ENCODE peak calls at places on chromosome 1, in six cellular contexts. N is hippocampal formation, V is ELF-1, L is keratinocyte, Y is choroid plexus epithelial cell, I is type B pancreatic cell. T is an unnamed sample.

GRCh38 chr1:162908780-162909179 is 47.8 kb upstream of the CCDC190 start:
- DNase-seq in N (no peak), V (no peak), L (peak), Y (peak), I (no peak), T (no peak)

GRCh38 chr1:72355899-72356298 is 73.6 kb upstream of the NEGR1 start:
- DNase-seq in N (no peak), V (no peak), L (no peak), Y (no peak), I (no peak), T (no peak)

GRCh38 chr1:93877529-93877928 is 1.5 kb downstream of the DNTTIP2 start:
- DNase-seq in N (no peak), V (no peak), L (no peak), Y (no peak), I (no peak), T (no peak)

GRCh38 chr1:192966073-192966472 is 93.1 kb downstream of the UCHL5 start:
- DNase-seq in N (no peak), V (no peak), L (no peak), Y (no peak), I (no peak), T (no peak)

GRCh38 chr1:33454646-33455282 is 17.7 kb upstream of the ZSCAN20 start:
- DNase-seq in N (no peak), V (no peak), L (no peak), Y (peak), I (no peak), T (no peak)

GRCh38 chr1:13892671-13893325 is 192.8 kb downstream of the PRDM2 start:
- DNase-seq in N (no peak), V (peak), L (no peak), Y (no peak), I (peak), T (no peak)

GRCh38 chr1:21799730-21800129 is 12.3 kb upstream of the LDLRAD2 start:
- DNase-seq in N (no peak), V (no peak), L (no peak), Y (no peak), I (no peak), T (no peak)

GRCh38 chr1:93629101-93630059 is 52.3 kb downstream of the BCAR3 start:
- DNase-seq in N (no peak), V (no peak), L (no peak), Y (peak), I (no peak), T (no peak)

GRCh38 chr1:75136921-75137641 is 2.9 kb downstream of the LHX8 start:
- DNase-seq in N (no peak), V (peak), L (no peak), Y (no peak), I (no peak), T (no peak)

GRCh38 chr1:71587961-71588360 is 507.1 kb upstream of the ZRANB2 start:
- DNase-seq in N (no peak), V (no peak), L (no peak), Y (no peak), I (no peak), T (no peak)

GRCh38 chr1:219489636-219490035 is 123.3 kb downstream of the ZC3H11B start:
- DNase-seq in N (no peak), V (no peak), L (no peak), Y (no peak), I (no peak), T (no peak)

GRCh38 chr1:165070675-165071074 is 285.8 kb downstream of the LMX1A start:
- DNase-seq in N (no peak), V (no peak), L (no peak), Y (no peak), I (no peak), T (no peak)

GRCh38 chr1:160101037-160101716 is 2.8 kb upstream of the IGSF8 start:
- DNase-seq in N (peak), V (peak), L (peak), Y (peak), I (peak), T (peak)

GRCh38 chr1:209808059-209808494 is 2.1 kb upstream of the IRF6 start:
- DNase-seq in N (no peak), V (peak), L (no peak), Y (peak), I (no peak), T (no peak)